ENCODE peak calls at places on chromosomes 5 and 9, in four cellular contexts. A, B, C and M are unnamed samples.

GRCh38 chr5:174204914-174205313 is 159.4 kb downstream of the NSG2 start:
- DNase-seq in A (no peak), B (no peak), C (no peak), M (no peak)

GRCh38 chr5:180069589-180070247 is 1.8 kb downstream of the RNF130 start:
- DNase-seq in A (no peak), B (no peak), C (no peak), M (peak; percentile 90)

GRCh38 chr9:89687216-89687615 is 82.4 kb downstream of the GADD45G start:
- DNase-seq in A (no peak), B (no peak), C (no peak), M (no peak)

GRCh38 chr9:89842267-89842768 is 237.5 kb downstream of the GADD45G start:
- DNase-seq in A (no peak), B (no peak), C (no peak), M (no peak)

GRCh38 chr9:131667576-131667975 is 72.3 kb downstream of the RAPGEF1 start:
- DNase-seq in A (peak; percentile 28), B (peak; percentile 45), C (no peak), M (no peak)

GRCh38 chr5:122156724-122157325 is 27.5 kb downstream of the ZNF474 start:
- DNase-seq in A (peak; percentile 21), B (no peak), C (no peak), M (peak; percentile 44)

GRCh38 chr9:14358523-14358922 is 44.6 kb upstream of the NFIB start:
- DNase-seq in A (no peak), B (no peak), C (no peak), M (no peak)

GRCh38 chr5:134543820-134544692 is 18.6 kb downstream of the JADE2 start:
- DNase-seq in A (no peak), B (no peak), C (no peak), M (no peak)